ENCODE peak calls at places on chromosomes 4 and X, in four cellular contexts. One of them, this sample, is unnamed. For H3K9me3, the result is how much of the 10 kb centered on the place peaks cover.

GRCh38 chr4:7838136-7838782 is 101.4 kb downstream of the AFAP1 start:
- DNase-seq in breast epithelium: no peak
- DNase-seq in colonic mucosa: no peak
- DNase-seq in tibial artery: no peak
- DNase-seq in this sample: no peak

GRCh38 chr4:1578968-1579833 is 104.9 kb downstream of the FAM53A start:
- DNase-seq in breast epithelium: peak
- DNase-seq in colonic mucosa: peak
- DNase-seq in tibial artery: peak
- DNase-seq in this sample: peak

GRCh38 chr4:25913056-25913850 is 767 bp upstream of the SMIM20 start:
- DNase-seq in breast epithelium: no peak
- DNase-seq in colonic mucosa: peak
- DNase-seq in tibial artery: peak
- DNase-seq in this sample: no peak

GRCh38 chr4:169128902-169129301 is 118.8 kb upstream of the CBR4 start:
- DNase-seq in breast epithelium: no peak
- DNase-seq in colonic mucosa: no peak
- DNase-seq in tibial artery: no peak
- DNase-seq in this sample: no peak

GRCh38 chrX:8179653-8180052 is 8.6 kb upstream of the VCX2 start:
- DNase-seq in breast epithelium: no peak
- DNase-seq in colonic mucosa: no peak
- DNase-seq in tibial artery: no peak
- DNase-seq in this sample: no peak

GRCh38 chr4:150589174-150589573 is 7.2 kb downstream of the MAB21L2 start:
- DNase-seq in breast epithelium: no peak
- DNase-seq in colonic mucosa: no peak
- DNase-seq in tibial artery: no peak
- DNase-seq in this sample: no peak

GRCh38 chr4:16667464-16667863 is 231.0 kb downstream of the LDB2 start:
- DNase-seq in breast epithelium: no peak
- DNase-seq in colonic mucosa: no peak
- DNase-seq in tibial artery: no peak
- DNase-seq in this sample: no peak

GRCh38 chr4:8905236-8905772 is 33.7 kb upstream of the HMX1 start:
- DNase-seq in breast epithelium: no peak
- DNase-seq in colonic mucosa: no peak
- DNase-seq in tibial artery: peak
- DNase-seq in this sample: no peak

GRCh38 chr4:41748788-41749445 is 392 bp upstream of the PHOX2B start:
- DNase-seq in breast epithelium: no peak
- DNase-seq in colonic mucosa: no peak
- DNase-seq in tibial artery: no peak
- DNase-seq in this sample: no peak

GRCh38 chrX:13463608-13464007 is 105.8 kb upstream of the EGFL6 start:
- DNase-seq in breast epithelium: no peak
- DNase-seq in colonic mucosa: peak
- DNase-seq in tibial artery: peak
- DNase-seq in this sample: no peak

GRCh38 chr4:90215286-90215685 is 88.1 kb downstream of the CCSER1 start:
- DNase-seq in breast epithelium: no peak
- DNase-seq in colonic mucosa: no peak
- DNase-seq in tibial artery: no peak
- DNase-seq in this sample: no peak

GRCh38 chrX:63656871-63657580 is 128.0 kb downstream of the ARHGEF9 start:
- DNase-seq in breast epithelium: no peak
- DNase-seq in colonic mucosa: no peak
- DNase-seq in tibial artery: no peak
- DNase-seq in this sample: no peak

GRCh38 chr4:47550899-47551548 is 65.9 kb downstream of the ATP10D start:
- DNase-seq in breast epithelium: no peak
- DNase-seq in colonic mucosa: no peak
- DNase-seq in tibial artery: no peak
- DNase-seq in this sample: no peak

GRCh38 chr4:188956566-188956965 is 817.3 kb downstream of the TRIML1 start:
- DNase-seq in breast epithelium: no peak
- DNase-seq in colonic mucosa: no peak
- DNase-seq in tibial artery: no peak
- DNase-seq in this sample: no peak

GRCh38 chr4:110247591-110247990 is 49.2 kb upstream of the ELOVL6 start:
- DNase-seq in breast epithelium: no peak
- DNase-seq in colonic mucosa: no peak
- DNase-seq in tibial artery: no peak
- DNase-seq in this sample: no peak

GRCh38 chrX:2767631-2768455 is 16.0 kb downstream of the XG start:
- DNase-seq in breast epithelium: no peak
- DNase-seq in colonic mucosa: peak
- DNase-seq in tibial artery: peak
- DNase-seq in this sample: peak

GRCh38 chr4:77586953-77587383 is 18.7 kb upstream of the CXCL13 start:
- DNase-seq in breast epithelium: no peak
- DNase-seq in colonic mucosa: no peak
- DNase-seq in tibial artery: no peak
- DNase-seq in this sample: no peak
- H3K27ac ChIP-seq in breast epithelium: no peak
- H3K27ac ChIP-seq in colonic mucosa: no peak
- H3K27ac ChIP-seq in tibial artery: no peak
- H3K27ac ChIP-seq in this sample: no peak

DNA sequence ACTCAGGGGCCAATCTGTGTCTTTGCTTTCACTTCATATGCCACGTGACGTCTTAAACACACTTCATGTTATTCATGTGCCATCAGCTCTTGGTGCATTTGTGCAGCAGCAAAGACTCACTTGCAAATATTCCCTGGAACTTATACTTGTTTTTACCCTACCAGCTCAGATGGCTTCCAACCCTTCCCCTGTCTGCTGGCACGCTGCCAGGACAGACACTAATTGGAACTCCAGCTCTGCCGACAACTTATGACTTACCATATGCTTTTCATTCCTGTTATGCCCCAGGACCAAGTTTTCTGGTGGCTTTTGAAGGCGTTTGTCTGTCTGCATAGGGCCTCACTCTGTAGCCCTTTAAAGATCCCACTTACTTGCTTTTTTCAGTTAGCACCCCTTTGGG is 261.7 kb upstream of the GNPDA2 start:
- DNase-seq in breast epithelium: no peak
- DNase-seq in colonic mucosa: no peak
- DNase-seq in tibial artery: no peak
- DNase-seq in this sample: no peak
- H3K9me3 ChIP-seq in breast epithelium: under half
- H3K9me3 ChIP-seq in colonic mucosa: under half
- H3K9me3 ChIP-seq in tibial artery: under half
- H3K9me3 ChIP-seq in this sample: under half

DNA sequence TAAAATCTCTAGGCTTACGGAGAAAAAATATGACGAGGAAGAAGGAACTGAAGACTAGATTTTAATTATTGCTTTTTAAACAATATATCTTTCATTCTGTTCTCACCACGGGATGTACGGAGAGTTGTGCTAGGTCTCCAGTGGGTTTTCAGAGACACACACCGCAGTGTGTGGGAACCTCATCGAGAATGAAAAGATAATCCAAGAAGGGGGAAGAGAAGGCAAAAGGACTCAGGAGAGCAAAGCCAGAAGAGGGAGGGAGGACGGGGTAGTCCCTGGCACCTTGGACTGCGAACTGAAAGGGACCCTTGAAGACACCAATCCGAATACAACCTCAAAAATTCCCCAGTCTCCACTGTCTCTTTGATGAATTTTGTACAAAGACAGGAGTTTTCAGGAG is 907 bp upstream of the LEF1 start:
- DNase-seq in breast epithelium: no peak
- DNase-seq in colonic mucosa: no peak
- DNase-seq in tibial artery: no peak
- DNase-seq in this sample: no peak
- H3K27ac ChIP-seq in breast epithelium: no peak
- H3K27ac ChIP-seq in colonic mucosa: no peak
- H3K27ac ChIP-seq in tibial artery: no peak
- H3K27ac ChIP-seq in this sample: no peak

GRCh38 chrX:153648358-153649177 is 1.6 kb downstream of the DUSP9 start:
- DNase-seq in breast epithelium: no peak
- DNase-seq in colonic mucosa: no peak
- DNase-seq in tibial artery: peak
- DNase-seq in this sample: no peak

GRCh38 chrX:153649178-153649914 is 2.3 kb downstream of the DUSP9 start:
- DNase-seq in breast epithelium: no peak
- DNase-seq in colonic mucosa: no peak
- DNase-seq in tibial artery: peak
- DNase-seq in this sample: peak

GRCh38 chrX:153649915-153650782 is 3.1 kb downstream of the DUSP9 start:
- DNase-seq in breast epithelium: no peak
- DNase-seq in colonic mucosa: no peak
- DNase-seq in tibial artery: peak
- DNase-seq in this sample: no peak

GRCh38 chrX:153651540-153652079 is 4.6 kb downstream of the DUSP9 start:
- DNase-seq in breast epithelium: no peak
- DNase-seq in colonic mucosa: no peak
- DNase-seq in tibial artery: no peak
- DNase-seq in this sample: peak

GRCh38 chrX:153650959-153651358 is 4.0 kb downstream of the DUSP9 start:
- DNase-seq in breast epithelium: no peak
- DNase-seq in colonic mucosa: no peak
- DNase-seq in tibial artery: peak
- DNase-seq in this sample: no peak
- H3K9me3 ChIP-seq in breast epithelium: under half
- H3K9me3 ChIP-seq in colonic mucosa: under half
- H3K9me3 ChIP-seq in tibial artery: under half
- H3K9me3 ChIP-seq in this sample: under half

DNA sequence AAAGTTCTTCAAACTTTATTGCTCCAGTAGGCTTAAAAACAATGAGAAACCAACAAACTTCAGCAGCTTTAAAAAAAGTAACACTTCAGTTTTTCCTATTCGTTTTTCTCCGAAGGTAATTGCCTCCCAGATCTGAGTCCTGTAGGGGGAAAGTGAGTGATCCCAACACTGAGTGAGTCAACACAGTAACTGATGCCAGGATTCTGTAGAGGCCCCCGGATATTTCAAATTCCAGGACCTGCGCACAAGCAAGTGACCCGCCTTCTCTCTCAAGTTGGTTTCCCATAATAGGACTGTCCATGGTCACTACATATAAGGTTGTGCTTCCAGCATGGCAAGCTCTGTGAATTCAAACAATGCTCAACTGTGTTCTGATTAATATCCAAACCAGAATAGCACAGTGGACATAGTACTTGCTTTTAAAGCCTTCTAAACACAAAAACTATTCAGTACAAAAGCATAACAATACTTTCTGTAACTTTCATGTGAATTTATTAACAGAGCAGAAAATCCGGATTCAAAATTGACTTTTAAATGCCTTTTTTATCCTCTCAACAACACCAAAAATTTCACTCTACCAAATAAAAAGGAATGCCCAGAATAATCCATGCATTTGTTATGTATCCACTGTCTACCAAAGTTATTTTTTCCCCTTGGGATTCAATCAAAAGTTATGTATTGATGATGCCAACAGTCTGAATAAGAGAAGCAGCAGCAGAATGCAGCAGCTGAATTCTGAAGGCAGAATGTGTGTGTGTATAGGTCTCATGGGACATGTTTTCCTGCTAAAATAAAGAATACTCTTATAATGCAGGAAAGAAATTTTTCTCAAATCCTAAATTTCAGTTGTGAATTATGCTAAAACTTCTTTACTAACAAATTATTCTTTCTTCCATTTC is at the start of gene DMD:
- DNase-seq in breast epithelium: peak
- DNase-seq in colonic mucosa: no peak
- DNase-seq in tibial artery: peak
- DNase-seq in this sample: peak
- H3K27ac ChIP-seq in breast epithelium: peak
- H3K27ac ChIP-seq in colonic mucosa: no peak
- H3K27ac ChIP-seq in tibial artery: peak
- H3K27ac ChIP-seq in this sample: peak

This sample was measured in body of pancreas.